ENCODE peak calls at places on chromosomes 12 and 14, in five cellular contexts. U, O, X, M and V are unnamed samples.

GRCh38 chr14:31025335-31026075 is at the start of gene AP4S1:
- DNase-seq in U (peak; percentile 5), O (peak; percentile 40), X (peak; percentile 34), M (peak; percentile 50), V (peak; percentile 49)

GRCh38 chr14:55336161-55336560 is 64.9 kb downstream of the FBXO34 start:
- DNase-seq in U (no peak), O (peak; percentile 52), X (peak; percentile 34), M (peak; percentile 37), V (no peak)

GRCh38 chr12:6200266-6201198 is at the start of gene CD9:
- DNase-seq in U (peak; percentile 83), O (peak; percentile 39), X (peak; percentile 76), M (no peak), V (no peak)

GRCh38 chr14:50116986-50117385 is 614 bp upstream of the VCPKMT start:
- DNase-seq in U (no peak), O (peak; percentile 26), X (no peak), M (no peak), V (no peak)

GRCh38 chr12:109056891-109057290 is 4.5 kb downstream of the USP30 start:
- DNase-seq in U (no peak), O (no peak), X (no peak), M (no peak), V (no peak)

GRCh38 chr14:57486767-57487379 is 6.8 kb downstream of the CCDC198 start:
- DNase-seq in U (no peak), O (peak; percentile 53), X (peak; percentile 50), M (no peak), V (peak; percentile 47)

GRCh38 chr12:120388711-120389431 is 19.9 kb upstream of the MSI1 start:
- DNase-seq in U (no peak), O (no peak), X (no peak), M (no peak), V (no peak)

GRCh38 chr12:100199347-100200136 is 1.1 kb upstream of the ACTR6 start:
- DNase-seq in U (peak; percentile 79), O (peak; percentile 66), X (peak; percentile 44), M (peak; percentile 75), V (peak; percentile 76)

GRCh38 chr12:118033902-118034301 is 17.4 kb downstream of the RFC5 start:
- DNase-seq in U (no peak), O (no peak), X (no peak), M (no peak), V (peak; percentile 62)

GRCh38 chr12:98752726-98753125 is 107.6 kb downstream of the APAF1 start:
- DNase-seq in U (peak; percentile 37), O (peak; percentile 85), X (no peak), M (no peak), V (no peak)

GRCh38 chr12:52945389-52946232 is 3.3 kb upstream of the KRT18 start:
- DNase-seq in U (no peak), O (peak; percentile 90), X (peak; percentile 53), M (no peak), V (peak; percentile 98)

GRCh38 chr12:6097384-6097783 is 27.1 kb downstream of the VWF start:
- DNase-seq in U (no peak), O (peak; percentile 87), X (peak; percentile 37), M (no peak), V (peak; percentile 57)

GRCh38 chr14:21924479-21924878 is 250.9 kb upstream of the OR4E1 start:
- DNase-seq in U (no peak), O (no peak), X (no peak), M (peak; percentile 70), V (no peak)

GRCh38 chr12:96237035-96237434 is 42.9 kb downstream of the ELK3 start:
- DNase-seq in U (no peak), O (peak; percentile 20), X (no peak), M (no peak), V (no peak)

GRCh38 chr12:7966558-7966957 is 30.6 kb upstream of the SLC2A3 start:
- DNase-seq in U (no peak), O (no peak), X (no peak), M (no peak), V (peak; percentile 84)

GRCh38 chr14:74578479-74578878 is 33.6 kb downstream of the LTBP2 start:
- DNase-seq in U (no peak), O (no peak), X (no peak), M (no peak), V (no peak)